ENCODE peak calls at places on chromosomes 3 and 15, in five cellular contexts. X, N, L, I and R are unnamed samples.
A peak's percentile ranks its signal among the peaks of the same experiment; 100 is the strongest.

GRCh38 chr3:18868911-18869689 is 279.2 kb upstream of the KCNH8 start:
- DNase-seq in X (no peak), N (no peak), L (no peak), I (no peak), R (no peak)

GRCh38 chr15:91271565-91272153 is 171.6 kb downstream of the SV2B start:
- DNase-seq in X (peak; percentile 76), N (peak; percentile 55), L (no peak), I (peak; percentile 65), R (peak; percentile 66)

GRCh38 chr3:50189989-50190388 is 1.4 kb upstream of the GNAT1 start:
- DNase-seq in X (no peak), N (no peak), L (no peak), I (no peak), R (no peak)

GRCh38 chr3:123884258-123884831 is at the start of gene MYLK:
- DNase-seq in X (peak; percentile 79), N (peak; percentile 85), L (peak; percentile 81), I (peak; percentile 95), R (peak; percentile 88)

GRCh38 chr15:24269166-24269571 is 406.4 kb upstream of the NPAP1 start:
- DNase-seq in X (no peak), N (no peak), L (no peak), I (no peak), R (peak; percentile 58)

GRCh38 chr3:12816521-12817340 is 20.3 kb downstream of the CAND2 start:
- DNase-seq in X (no peak), N (no peak), L (no peak), I (no peak), R (no peak)

GRCh38 chr15:80174017-80174746 is 21.4 kb downstream of the FAH start:
- DNase-seq in X (peak; percentile 73), N (no peak), L (no peak), I (peak; percentile 83), R (no peak)

GRCh38 chr3:121735047-121735696 is 14.4 kb downstream of the GOLGB1 start:
- DNase-seq in X (no peak), N (no peak), L (no peak), I (peak; percentile 54), R (no peak)

GRCh38 chr3:40524222-40524570 is 564 bp upstream of the ZNF621 start:
- DNase-seq in X (no peak), N (no peak), L (no peak), I (peak; percentile 3), R (no peak)

GRCh38 chr3:60708191-60708975 is 542.9 kb downstream of the FHIT start:
- DNase-seq in X (no peak), N (no peak), L (no peak), I (peak; percentile 75), R (no peak)

GRCh38 chr3:138845771-138846173 is 11.0 kb upstream of the PIK3CB start:
- DNase-seq in X (no peak), N (no peak), L (no peak), I (no peak), R (no peak)

GRCh38 chr3:51777985-51778384 is 1.1 kb downstream of the IQCF6 start:
- DNase-seq in X (peak; percentile 58), N (no peak), L (peak; percentile 67), I (no peak), R (peak; percentile 49)

GRCh38 chr3:171335559-171335958 is 124.6 kb downstream of the TNIK start:
- DNase-seq in X (no peak), N (no peak), L (no peak), I (no peak), R (no peak)

GRCh38 chr3:25693238-25693637 is 28.5 kb upstream of the TOP2B start:
- DNase-seq in X (no peak), N (no peak), L (no peak), I (no peak), R (no peak)

GRCh38 chr3:46953265-46954010 is 23.1 kb downstream of the CCDC12 start:
- DNase-seq in X (no peak), N (no peak), L (no peak), I (no peak), R (no peak)

GRCh38 chr3:173258721-173259120 is 117.7 kb upstream of the SPATA16 start:
- DNase-seq in X (no peak), N (no peak), L (no peak), I (no peak), R (no peak)

GRCh38 chr15:66462630-66463029 is 34.9 kb downstream of the SNAPC5 start:
- DNase-seq in X (no peak), N (no peak), L (no peak), I (peak; percentile 12), R (no peak)

GRCh38 chr3:60028243-60028642 is 978.4 kb upstream of the CFAP20DC start:
- DNase-seq in X (no peak), N (no peak), L (no peak), I (no peak), R (no peak)

GRCh38 chr15:73190189-73190601 is 137.9 kb downstream of the NEO1 start:
- DNase-seq in X (no peak), N (no peak), L (no peak), I (peak; percentile 18), R (no peak)

GRCh38 chr3:49900491-49901153 is 3.1 kb downstream of the MST1R start:
- DNase-seq in X (no peak), N (no peak), L (peak; percentile 86), I (peak; percentile 22), R (peak; percentile 92)

GRCh38 chr15:69380100-69380725 is 33.9 kb upstream of the KIF23 start:
- DNase-seq in X (no peak), N (no peak), L (no peak), I (peak; percentile 21), R (no peak)

GRCh38 chr3:14461748-14462324 is 59.4 kb downstream of the SLC6A6 start:
- DNase-seq in X (peak; percentile 68), N (no peak), L (no peak), I (peak; percentile 73), R (peak; percentile 44)

GRCh38 chr3:181581651-181582050 is 130.1 kb upstream of the SOX2 start:
- DNase-seq in X (no peak), N (no peak), L (no peak), I (no peak), R (no peak)

GRCh38 chr15:83282859-83283812 is 1.3 kb downstream of the BNC1 start:
- DNase-seq in X (peak; percentile 48), N (no peak), L (no peak), I (no peak), R (no peak)

GRCh38 chr3:13623101-13623654 is 74.3 kb downstream of the FBLN2 start:
- DNase-seq in X (peak; percentile 41), N (no peak), L (peak; percentile 36), I (peak; percentile 21), R (no peak)

GRCh38 chr15:70783610-70784021 is 20.3 kb upstream of the UACA start:
- DNase-seq in X (no peak), N (no peak), L (no peak), I (peak; percentile 81), R (no peak)

GRCh38 chr15:79816565-79816964 is 80.2 kb downstream of the MTHFS start:
- DNase-seq in X (no peak), N (no peak), L (no peak), I (no peak), R (no peak)

GRCh38 chr3:143121240-143122088 is 1.9 kb downstream of the CHST2 start:
- DNase-seq in X (peak; percentile 62), N (peak; percentile 25), L (peak; percentile 57), I (peak; percentile 55), R (peak; percentile 22)

GRCh38 chr3:173932624-173933023 is 535.1 kb downstream of the NLGN1 start:
- DNase-seq in X (no peak), N (no peak), L (no peak), I (peak; percentile 72), R (no peak)

GRCh38 chr3:9930804-9931418 is 2.7 kb upstream of the CRELD1 start:
- DNase-seq in X (no peak), N (no peak), L (no peak), I (no peak), R (no peak)

GRCh38 chr15:32870240-32871033 is 152.6 kb downstream of the GREM1 start:
- DNase-seq in X (no peak), N (no peak), L (no peak), I (peak; percentile 100), R (no peak)
- H3K27ac ChIP-seq in X (no peak overlapping the region), N (no peak overlapping the region), L (no peak overlapping the region), I (peak overlapping the region; percentile 100), R (no peak overlapping the region)

GRCh38 chr3:192890348-192891335 is 27.0 kb downstream of the MB21D2 start:
- DNase-seq in X (no peak), N (no peak), L (no peak), I (no peak), R (no peak)

GRCh38 chr3:192887047-192887446 is 30.6 kb downstream of the MB21D2 start:
- DNase-seq in X (no peak), N (no peak), L (no peak), I (peak; percentile 52), R (no peak)

GRCh38 chr3:192887701-192888100 is 30.0 kb downstream of the MB21D2 start:
- DNase-seq in X (no peak), N (no peak), L (no peak), I (no peak), R (no peak)

GRCh38 chr3:192888121-192888520 is 29.5 kb downstream of the MB21D2 start:
- DNase-seq in X (no peak), N (no peak), L (no peak), I (no peak), R (no peak)

GRCh38 chr3:192889694-192890093 is 28.0 kb downstream of the MB21D2 start:
- DNase-seq in X (no peak), N (no peak), L (no peak), I (no peak), R (no peak)
- H3K4me1 ChIP-seq in X (peaks cover 10% of the 10 kb centered on the region), N (peaks cover 8% of the 10 kb centered on the region), L (peaks cover 48% of the 10 kb centered on the region), I (peaks cover 22% of the 10 kb centered on the region), R (peaks cover 11% of the 10 kb centered on the region)

DNA sequence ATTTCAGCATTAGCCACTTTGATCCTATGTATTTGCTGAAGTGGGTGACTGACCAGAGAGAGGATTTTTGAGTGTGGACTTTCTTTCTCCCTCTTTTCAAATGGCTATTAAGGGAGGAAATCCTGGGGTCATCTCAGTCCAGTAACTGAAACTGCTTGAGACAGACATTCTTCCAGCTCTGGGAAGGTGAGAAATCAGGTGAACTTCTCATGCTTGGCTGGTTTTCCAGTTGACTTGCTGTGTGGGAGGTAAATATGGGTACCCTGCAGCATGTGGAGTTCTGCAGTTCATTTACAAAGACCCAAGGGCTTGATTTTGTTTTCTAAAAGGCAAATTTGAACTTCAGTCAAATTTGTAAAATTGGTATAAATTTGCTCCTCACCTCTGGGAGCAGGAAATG is 461.1 kb upstream of the TBL1XR1 start:
- DNase-seq in X (no peak), N (no peak), L (no peak), I (no peak), R (no peak)
- H3K9me3 ChIP-seq in X (no peaks in the 10 kb centered on the region), N (no peaks in the 10 kb centered on the region), L (no peaks in the 10 kb centered on the region), I (no peaks in the 10 kb centered on the region), R (no peaks in the 10 kb centered on the region)

GRCh38 chr15:57782731-57783130 is 76.2 kb downstream of the POLR2M start:
- DNase-seq in X (no peak), N (no peak), L (no peak), I (no peak), R (no peak)

GRCh38 chr15:57772223-57772957 is 65.9 kb downstream of the POLR2M start:
- DNase-seq in X (no peak), N (no peak), L (no peak), I (peak; percentile 17), R (no peak)

GRCh38 chr15:57780461-57780860 is 73.9 kb downstream of the POLR2M start:
- DNase-seq in X (no peak), N (no peak), L (no peak), I (no peak), R (no peak)

DNA sequence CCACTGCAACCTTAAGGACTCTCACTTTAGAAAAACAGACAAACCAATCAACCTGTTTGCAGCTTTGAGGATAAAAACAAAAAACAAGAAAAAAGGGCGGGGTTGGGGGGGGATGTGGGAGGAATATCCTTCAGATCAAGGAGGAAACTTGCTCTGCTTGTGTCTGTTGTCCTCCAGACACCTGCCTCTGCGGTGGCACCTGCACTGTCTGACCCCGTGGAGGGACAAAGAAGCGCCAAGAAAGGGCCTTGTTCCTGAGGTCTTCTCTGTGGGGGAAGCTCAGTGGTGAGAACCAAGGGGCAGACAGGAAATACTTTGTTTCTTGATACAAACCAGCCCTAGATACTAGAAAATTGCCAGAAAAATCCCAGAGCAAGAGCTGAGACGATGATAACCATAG is 70.5 kb downstream of the POLR2M start:
- DNase-seq in X (no peak), N (no peak), L (no peak), I (no peak), R (no peak)
- H3K27ac ChIP-seq in X (no peak overlapping the region), N (no peak overlapping the region), L (no peak overlapping the region), I (no peak overlapping the region), R (no peak overlapping the region)